ENCODE peak calls at places on chromosomes 13 and 19, in eight cellular contexts. One of them, this sample, is unnamed.

GRCh38 chr19:31518216-31518615 is 169.0 kb upstream of the TSHZ3 start:
- DNase-seq in endodermal cell: no peak
- DNase-seq in CD4-positive, CD25-positive, alpha-beta regulatory T cell: no peak
- DNase-seq in thoracic aorta: no peak
- DNase-seq in cardiac muscle cell: no peak
- DNase-seq in H1: no peak
- DNase-seq in lung: no peak
- DNase-seq in body of pancreas: no peak
- DNase-seq in this sample: no peak

GRCh38 chr13:44331912-44332840 is 41.4 kb upstream of the SERP2 start:
- DNase-seq in cardiac muscle cell: peak; percentile 97
- DNase-seq in endodermal cell: no peak
- DNase-seq in lung: no peak
- DNase-seq in H1: no peak
- DNase-seq in thoracic aorta: peak; percentile 71
- DNase-seq in body of pancreas: peak; percentile 43
- DNase-seq in CD4-positive, CD25-positive, alpha-beta regulatory T cell: no peak
- DNase-seq in this sample: peak; percentile 76

GRCh38 chr19:36213793-36214387 is 575 bp downstream of the ZNF565 start:
- DNase-seq in body of pancreas: peak; percentile 25
- DNase-seq in cardiac muscle cell: no peak
- DNase-seq in CD4-positive, CD25-positive, alpha-beta regulatory T cell: no peak
- DNase-seq in endodermal cell: no peak
- DNase-seq in thoracic aorta: peak; percentile 14
- DNase-seq in lung: no peak
- DNase-seq in H1: no peak
- DNase-seq in this sample: no peak

GRCh38 chr13:26541678-26542553 is 15.6 kb upstream of the WASF3 start:
- DNase-seq in endodermal cell: no peak
- DNase-seq in body of pancreas: no peak
- DNase-seq in cardiac muscle cell: no peak
- DNase-seq in thoracic aorta: no peak
- DNase-seq in H1: no peak
- DNase-seq in CD4-positive, CD25-positive, alpha-beta regulatory T cell: no peak
- DNase-seq in lung: no peak
- DNase-seq in this sample: no peak

GRCh38 chr19:7928741-7929701 is 3.1 kb upstream of the CTXN1 start:
- DNase-seq in endodermal cell: peak; percentile 92
- DNase-seq in body of pancreas: peak; percentile 62
- DNase-seq in lung: no peak
- DNase-seq in CD4-positive, CD25-positive, alpha-beta regulatory T cell: peak; percentile 42
- DNase-seq in cardiac muscle cell: peak; percentile 92
- DNase-seq in thoracic aorta: no peak
- DNase-seq in H1: no peak
- DNase-seq in this sample: peak; percentile 78

GRCh38 chr13:78015782-78016181 is 97.2 kb upstream of the EDNRB start:
- DNase-seq in H1: no peak
- DNase-seq in thoracic aorta: no peak
- DNase-seq in endodermal cell: no peak
- DNase-seq in body of pancreas: no peak
- DNase-seq in lung: no peak
- DNase-seq in cardiac muscle cell: no peak
- DNase-seq in CD4-positive, CD25-positive, alpha-beta regulatory T cell: no peak
- DNase-seq in this sample: no peak

GRCh38 chr19:19259741-19260140 is 13.4 kb downstream of the TM6SF2 start:
- DNase-seq in lung: no peak
- DNase-seq in cardiac muscle cell: peak; percentile 12
- DNase-seq in endodermal cell: peak; percentile 88
- DNase-seq in thoracic aorta: no peak
- DNase-seq in body of pancreas: no peak
- DNase-seq in CD4-positive, CD25-positive, alpha-beta regulatory T cell: no peak
- DNase-seq in H1: no peak
- DNase-seq in this sample: peak; percentile 56

GRCh38 chr13:48585456-48585840 is 52.6 kb upstream of the RCBTB2 start:
- DNase-seq in endodermal cell: no peak
- DNase-seq in CD4-positive, CD25-positive, alpha-beta regulatory T cell: no peak
- DNase-seq in thoracic aorta: no peak
- DNase-seq in lung: peak; percentile 15
- DNase-seq in cardiac muscle cell: peak; percentile 88
- DNase-seq in body of pancreas: peak; percentile 24
- DNase-seq in H1: no peak
- DNase-seq in this sample: peak; percentile 64

GRCh38 chr19:15195381-15195964 is 5.3 kb downstream of the NOTCH3 start:
- DNase-seq in lung: peak; percentile 74
- DNase-seq in CD4-positive, CD25-positive, alpha-beta regulatory T cell: no peak
- DNase-seq in H1: no peak
- DNase-seq in body of pancreas: peak; percentile 67
- DNase-seq in endodermal cell: peak; percentile 92
- DNase-seq in thoracic aorta: peak; percentile 59
- DNase-seq in cardiac muscle cell: peak; percentile 62
- DNase-seq in this sample: peak; percentile 72

GRCh38 chr13:26985285-26985878 is 186.2 kb downstream of the USP12 start:
- DNase-seq in endodermal cell: peak; percentile 88
- DNase-seq in lung: peak; percentile 70
- DNase-seq in cardiac muscle cell: peak; percentile 89
- DNase-seq in H1: no peak
- DNase-seq in body of pancreas: peak; percentile 84
- DNase-seq in thoracic aorta: peak; percentile 31
- DNase-seq in CD4-positive, CD25-positive, alpha-beta regulatory T cell: peak; percentile 84
- DNase-seq in this sample: peak; percentile 47

GRCh38 chr13:99218969-99219368 is 18.3 kb downstream of the UBAC2 start:
- DNase-seq in CD4-positive, CD25-positive, alpha-beta regulatory T cell: peak; percentile 86
- DNase-seq in body of pancreas: no peak
- DNase-seq in H1: no peak
- DNase-seq in cardiac muscle cell: no peak
- DNase-seq in endodermal cell: no peak
- DNase-seq in thoracic aorta: no peak
- DNase-seq in lung: no peak
- DNase-seq in this sample: no peak

GRCh38 chr13:79228972-79229371 is 177.1 kb downstream of the RBM26 start:
- DNase-seq in cardiac muscle cell: no peak
- DNase-seq in lung: no peak
- DNase-seq in H1: no peak
- DNase-seq in endodermal cell: no peak
- DNase-seq in CD4-positive, CD25-positive, alpha-beta regulatory T cell: no peak
- DNase-seq in thoracic aorta: no peak
- DNase-seq in body of pancreas: no peak
- DNase-seq in this sample: no peak

GRCh38 chr13:30572859-30573275 is 44.9 kb upstream of the USPL1 start:
- DNase-seq in endodermal cell: no peak
- DNase-seq in cardiac muscle cell: peak; percentile 61
- DNase-seq in CD4-positive, CD25-positive, alpha-beta regulatory T cell: peak; percentile 81
- DNase-seq in H1: no peak
- DNase-seq in thoracic aorta: no peak
- DNase-seq in body of pancreas: no peak
- DNase-seq in lung: no peak
- DNase-seq in this sample: peak; percentile 15

GRCh38 chr13:46315491-46316075 is 71.5 kb downstream of the RUBCNL start:
- DNase-seq in thoracic aorta: no peak
- DNase-seq in endodermal cell: no peak
- DNase-seq in cardiac muscle cell: no peak
- DNase-seq in H1: no peak
- DNase-seq in body of pancreas: no peak
- DNase-seq in CD4-positive, CD25-positive, alpha-beta regulatory T cell: no peak
- DNase-seq in lung: no peak
- DNase-seq in this sample: no peak

GRCh38 chr19:4455742-4456565 is 1.6 kb downstream of the UBXN6 start:
- DNase-seq in thoracic aorta: no peak
- DNase-seq in cardiac muscle cell: peak; percentile 83
- DNase-seq in lung: no peak
- DNase-seq in endodermal cell: peak; percentile 56
- DNase-seq in body of pancreas: peak; percentile 62
- DNase-seq in H1: no peak
- DNase-seq in CD4-positive, CD25-positive, alpha-beta regulatory T cell: no peak
- DNase-seq in this sample: peak; percentile 27

GRCh38 chr13:39490136-39490535 is 112.9 kb downstream of the LHFPL6 start:
- DNase-seq in thoracic aorta: no peak
- DNase-seq in endodermal cell: peak; percentile 69
- DNase-seq in lung: no peak
- DNase-seq in cardiac muscle cell: no peak
- DNase-seq in H1: no peak
- DNase-seq in CD4-positive, CD25-positive, alpha-beta regulatory T cell: no peak
- DNase-seq in body of pancreas: no peak
- DNase-seq in this sample: no peak
- H3K9me3 ChIP-seq in thoracic aorta: no peaks in the 10 kb centered on the region
- H3K9me3 ChIP-seq in endodermal cell: no peaks in the 10 kb centered on the region
- H3K9me3 ChIP-seq in lung: no peaks in the 10 kb centered on the region
- H3K9me3 ChIP-seq in cardiac muscle cell: no peaks in the 10 kb centered on the region
- H3K9me3 ChIP-seq in H1: no peaks in the 10 kb centered on the region
- H3K9me3 ChIP-seq in CD4-positive, CD25-positive, alpha-beta regulatory T cell: no peaks in the 10 kb centered on the region
- H3K9me3 ChIP-seq in body of pancreas: no peaks in the 10 kb centered on the region
- H3K9me3 ChIP-seq in this sample: no peaks in the 10 kb centered on the region

GRCh38 chr19:29886535-29886934 is 55.5 kb upstream of the URI1 start:
- DNase-seq in thoracic aorta: no peak
- DNase-seq in H1: no peak
- DNase-seq in lung: no peak
- DNase-seq in cardiac muscle cell: no peak
- DNase-seq in body of pancreas: no peak
- DNase-seq in endodermal cell: no peak
- DNase-seq in CD4-positive, CD25-positive, alpha-beta regulatory T cell: peak; percentile 13
- DNase-seq in this sample: no peak

GRCh38 chr19:29887498-29887897 is 54.5 kb upstream of the URI1 start:
- DNase-seq in lung: no peak
- DNase-seq in cardiac muscle cell: peak; percentile 39
- DNase-seq in endodermal cell: no peak
- DNase-seq in body of pancreas: no peak
- DNase-seq in CD4-positive, CD25-positive, alpha-beta regulatory T cell: peak; percentile 20
- DNase-seq in thoracic aorta: no peak
- DNase-seq in H1: no peak
- DNase-seq in this sample: peak; percentile 47

GRCh38 chr19:29890392-29890791 is 51.6 kb upstream of the URI1 start:
- DNase-seq in endodermal cell: no peak
- DNase-seq in body of pancreas: no peak
- DNase-seq in lung: no peak
- DNase-seq in cardiac muscle cell: no peak
- DNase-seq in thoracic aorta: no peak
- DNase-seq in H1: no peak
- DNase-seq in CD4-positive, CD25-positive, alpha-beta regulatory T cell: no peak
- DNase-seq in this sample: no peak

GRCh38 chr19:29893606-29894284 is 48.3 kb upstream of the URI1 start:
- DNase-seq in endodermal cell: no peak
- DNase-seq in CD4-positive, CD25-positive, alpha-beta regulatory T cell: no peak
- DNase-seq in body of pancreas: no peak
- DNase-seq in H1: no peak
- DNase-seq in thoracic aorta: no peak
- DNase-seq in cardiac muscle cell: peak; percentile 33
- DNase-seq in lung: no peak
- DNase-seq in this sample: no peak

DNA sequence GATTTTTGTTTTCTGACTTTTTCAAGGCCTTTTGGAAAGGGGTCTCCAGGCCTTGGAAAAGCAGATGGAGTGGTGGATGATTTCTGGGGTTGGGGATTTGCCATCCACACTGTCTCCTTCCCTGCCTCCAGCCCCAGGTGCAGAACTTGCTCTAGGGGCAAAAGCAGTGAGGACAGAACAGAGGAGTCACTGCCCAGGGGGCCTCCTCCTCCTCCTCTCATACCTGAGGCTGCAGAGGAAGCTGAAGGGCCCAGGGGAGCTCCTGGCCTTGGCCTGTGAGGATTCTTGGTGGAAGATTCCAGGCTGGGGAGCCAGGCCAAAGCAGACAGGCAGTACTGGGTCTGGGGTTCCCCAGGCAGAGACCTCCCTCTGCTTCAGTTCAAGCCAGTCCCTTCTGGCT is 52.3 kb upstream of the URI1 start:
- DNase-seq in H1: no peak
- DNase-seq in endodermal cell: no peak
- DNase-seq in cardiac muscle cell: no peak
- DNase-seq in lung: no peak
- DNase-seq in thoracic aorta: no peak
- DNase-seq in body of pancreas: no peak
- DNase-seq in CD4-positive, CD25-positive, alpha-beta regulatory T cell: no peak
- DNase-seq in this sample: no peak
- H3K4me3 ChIP-seq in H1: no peak overlapping the region
- H3K4me3 ChIP-seq in endodermal cell: no peak overlapping the region
- H3K4me3 ChIP-seq in cardiac muscle cell: no peak overlapping the region
- H3K4me3 ChIP-seq in lung: no peak overlapping the region
- H3K4me3 ChIP-seq in thoracic aorta: no peak overlapping the region
- H3K4me3 ChIP-seq in body of pancreas: no peak overlapping the region
- H3K4me3 ChIP-seq in CD4-positive, CD25-positive, alpha-beta regulatory T cell: no peak overlapping the region
- H3K4me3 ChIP-seq in this sample: no peak overlapping the region

DNA sequence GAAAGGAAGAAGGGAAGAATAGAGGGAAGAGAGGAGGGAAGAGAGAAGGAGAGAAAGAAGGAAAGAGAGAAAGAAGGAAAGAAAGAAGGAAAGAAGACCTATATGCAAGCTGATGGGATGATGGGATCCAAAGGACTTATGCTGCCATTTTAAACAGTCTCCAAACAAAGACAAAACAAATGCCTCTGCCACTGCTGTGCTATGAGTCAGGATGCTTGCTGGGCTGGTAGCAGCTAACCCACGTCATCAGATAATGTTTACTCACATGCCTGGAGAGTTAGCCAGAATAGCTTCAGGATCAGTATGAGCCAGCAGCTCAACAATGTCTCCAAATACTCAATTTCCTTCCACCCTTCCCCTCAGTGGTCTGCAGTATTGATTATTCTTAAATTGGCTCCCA is 12.0 kb upstream of the ZNF274 start:
- DNase-seq in cardiac muscle cell: peak; percentile 20
- DNase-seq in CD4-positive, CD25-positive, alpha-beta regulatory T cell: no peak
- DNase-seq in endodermal cell: no peak
- DNase-seq in body of pancreas: no peak
- DNase-seq in lung: no peak
- DNase-seq in thoracic aorta: no peak
- DNase-seq in H1: no peak
- DNase-seq in this sample: peak; percentile 40
- H3K9me3 ChIP-seq in cardiac muscle cell: no peaks in the 10 kb centered on the region
- H3K9me3 ChIP-seq in CD4-positive, CD25-positive, alpha-beta regulatory T cell: peaks cover 81% of the 10 kb centered on the region
- H3K9me3 ChIP-seq in endodermal cell: peaks cover 54% of the 10 kb centered on the region
- H3K9me3 ChIP-seq in body of pancreas: peaks cover 69% of the 10 kb centered on the region
- H3K9me3 ChIP-seq in lung: peaks cover 33% of the 10 kb centered on the region
- H3K9me3 ChIP-seq in thoracic aorta: peaks cover 77% of the 10 kb centered on the region
- H3K9me3 ChIP-seq in H1: peaks cover 58% of the 10 kb centered on the region
- H3K9me3 ChIP-seq in this sample: peaks cover 34% of the 10 kb centered on the region

GRCh38 chr19:9932835-9933234 is 3.5 kb downstream of the OLFM2 start:
- DNase-seq in thoracic aorta: no peak
- DNase-seq in H1: no peak
- DNase-seq in endodermal cell: no peak
- DNase-seq in CD4-positive, CD25-positive, alpha-beta regulatory T cell: no peak
- DNase-seq in cardiac muscle cell: no peak
- DNase-seq in body of pancreas: no peak
- DNase-seq in lung: no peak
- DNase-seq in this sample: no peak

GRCh38 chr19:9937001-9937411 is 691 bp upstream of the OLFM2 start:
- DNase-seq in body of pancreas: no peak
- DNase-seq in endodermal cell: peak; percentile 74
- DNase-seq in H1: no peak
- DNase-seq in lung: no peak
- DNase-seq in thoracic aorta: no peak
- DNase-seq in cardiac muscle cell: no peak
- DNase-seq in CD4-positive, CD25-positive, alpha-beta regulatory T cell: no peak
- DNase-seq in this sample: no peak

GRCh38 chr19:9935409-9936062 is 779 bp downstream of the OLFM2 start:
- DNase-seq in body of pancreas: peak; percentile 16
- DNase-seq in cardiac muscle cell: no peak
- DNase-seq in lung: no peak
- DNase-seq in CD4-positive, CD25-positive, alpha-beta regulatory T cell: no peak
- DNase-seq in thoracic aorta: no peak
- DNase-seq in endodermal cell: peak; percentile 52
- DNase-seq in H1: no peak
- DNase-seq in this sample: no peak

GRCh38 chr19:9936151-9937000 is at the start of gene OLFM2:
- DNase-seq in H1: no peak
- DNase-seq in body of pancreas: peak; percentile 62
- DNase-seq in CD4-positive, CD25-positive, alpha-beta regulatory T cell: no peak
- DNase-seq in lung: no peak
- DNase-seq in endodermal cell: peak; percentile 92
- DNase-seq in cardiac muscle cell: no peak
- DNase-seq in thoracic aorta: no peak
- DNase-seq in this sample: peak; percentile 50

GRCh38 chr19:9934132-9934950 is 2.0 kb downstream of the OLFM2 start:
- DNase-seq in lung: peak; percentile 75
- DNase-seq in CD4-positive, CD25-positive, alpha-beta regulatory T cell: peak; percentile 65
- DNase-seq in endodermal cell: peak; percentile 97
- DNase-seq in cardiac muscle cell: peak; percentile 77
- DNase-seq in H1: peak; percentile 77
- DNase-seq in body of pancreas: peak; percentile 83
- DNase-seq in thoracic aorta: no peak
- DNase-seq in this sample: peak; percentile 80
- H3K4me3 ChIP-seq in lung: no peak overlapping the region
- H3K4me3 ChIP-seq in CD4-positive, CD25-positive, alpha-beta regulatory T cell: no peak overlapping the region
- H3K4me3 ChIP-seq in endodermal cell: no peak overlapping the region
- H3K4me3 ChIP-seq in cardiac muscle cell: no peak overlapping the region
- H3K4me3 ChIP-seq in H1: peak overlapping the region; percentile 79
- H3K4me3 ChIP-seq in body of pancreas: no peak overlapping the region
- H3K4me3 ChIP-seq in thoracic aorta: no peak overlapping the region
- H3K4me3 ChIP-seq in this sample: no peak overlapping the region

This sample was measured in MG63.